ENCODE peak calls at places on chromosome 14, in ten cellular contexts. K is A549; I is fibroblast of mammary gland; U is stimulated activated CD4-positive, alpha-beta T cell treated with anti-CD3 and anti-CD28 coated beads, Interleukin-12 subunit alpha, Interleukin-12 subunit beta, amount 100 ng/mL, for 4 hours; Y is fibroblast of pulmonary artery; L is prostate gland; A is heart left ventricle; E is GM04504; F is activated CD4-positive, alpha-beta T cell treated with anti-CD3 and anti-CD28 coated beads, Interleukin-2, amount 50 U/mL, for 4 hours; Z is effector memory CD4-positive, alpha-beta T cell. V is an unnamed sample.
A peak's percentile ranks its signal among the peaks of the same experiment; 100 is the strongest.

GRCh38 chr14:69204753-69205152 is 13.5 kb downstream of the EXD2 start:
- DNase-seq in K (peak; percentile 2), I (peak; percentile 31), U (no peak), Y (no peak), L (no peak), A (no peak), E (no peak), F (no peak), Z (no peak), V (no peak)

GRCh38 chr14:80055912-80056801 is 155.1 kb downstream of the DIO2 start:
- DNase-seq in K (peak; percentile 75), I (peak; percentile 61), U (peak; percentile 0), Y (peak; percentile 71), L (peak; percentile 29), A (no peak), E (peak; percentile 37), F (no peak), Z (no peak), V (peak; percentile 73)

GRCh38 chr14:28772613-28773012 is 6.0 kb downstream of the FOXG1 start:
- DNase-seq in K (no peak), I (no peak), U (no peak), Y (no peak), L (no peak), A (no peak), E (no peak), F (no peak), Z (no peak), V (no peak)

GRCh38 chr14:51028851-51029754 is 65.8 kb downstream of the TRIM9 start:
- DNase-seq in K (no peak), I (no peak), U (no peak), Y (no peak), L (no peak), A (no peak), E (no peak), F (no peak), Z (no peak), V (peak; percentile 25)

GRCh38 chr14:73253721-73254120 is 16.4 kb downstream of the PAPLN start:
- DNase-seq in K (no peak), I (no peak), U (no peak), Y (no peak), L (no peak), A (no peak), E (no peak), F (no peak), Z (no peak), V (no peak)

GRCh38 chr14:99199854-99200653 is 71.9 kb downstream of the BCL11B start:
- DNase-seq in K (no peak), I (peak; percentile 1), U (no peak), Y (no peak), L (no peak), A (peak; percentile 51), E (no peak), F (no peak), Z (no peak), V (no peak)

GRCh38 chr14:60648934-60649814 is at the start of gene SIX1:
- DNase-seq in K (peak; percentile 93), I (peak; percentile 91), U (no peak), Y (peak; percentile 86), L (peak; percentile 90), A (peak; percentile 58), E (peak; percentile 82), F (no peak), Z (no peak), V (no peak)

GRCh38 chr14:59582845-59583509 is 6.4 kb upstream of the CCDC175 start:
- DNase-seq in K (no peak), I (no peak), U (no peak), Y (no peak), L (no peak), A (peak; percentile 31), E (no peak), F (no peak), Z (no peak), V (no peak)

GRCh38 chr14:32252030-32252670 is 49.1 kb upstream of the RNU6-8 start:
- DNase-seq in K (peak; percentile 80), I (peak; percentile 78), U (peak; percentile 17), Y (peak; percentile 84), L (peak; percentile 69), A (peak; percentile 37), E (peak; percentile 47), F (peak; percentile 20), Z (peak; percentile 26), V (no peak)

GRCh38 chr14:35333347-35333730 is 41.2 kb downstream of the PSMA6 start:
- DNase-seq in K (no peak), I (no peak), U (no peak), Y (no peak), L (no peak), A (no peak), E (no peak), F (no peak), Z (no peak), V (no peak)

GRCh38 chr14:100822007-100822406 is 3.9 kb upstream of the MEG3 start:
- DNase-seq in K (no peak), I (no peak), U (no peak), Y (no peak), L (peak; percentile 63), A (no peak), E (no peak), F (no peak), Z (no peak), V (no peak)

GRCh38 chr14:94136575-94137331 is 7.3 kb upstream of the IFI27L2 start:
- DNase-seq in K (peak; percentile 83), I (peak; percentile 80), U (peak; percentile 83), Y (peak; percentile 88), L (peak; percentile 84), A (peak; percentile 91), E (peak; percentile 64), F (peak; percentile 87), Z (peak; percentile 74), V (no peak)

GRCh38 chr14:69708586-69709169 is 58.3 kb upstream of the SRSF5 start:
- DNase-seq in K (peak; percentile 40), I (no peak), U (peak; percentile 32), Y (no peak), L (no peak), A (no peak), E (no peak), F (peak; percentile 33), Z (no peak), V (no peak)

GRCh38 chr14:78848234-78848820 is 678.2 kb downstream of the NRXN3 start:
- DNase-seq in K (peak; percentile 54), I (peak; percentile 30), U (no peak), Y (peak; percentile 42), L (peak; percentile 19), A (no peak), E (peak; percentile 5), F (no peak), Z (no peak), V (no peak)

GRCh38 chr14:91681116-91681515 is 50.8 kb downstream of the CATSPERB start:
- DNase-seq in K (no peak), I (no peak), U (no peak), Y (no peak), L (no peak), A (no peak), E (no peak), F (no peak), Z (no peak), V (no peak)

GRCh38 chr14:93788557-93789365 is 476 bp upstream of the PRIMA1 start:
- DNase-seq in K (peak; percentile 41), I (peak; percentile 14), U (no peak), Y (no peak), L (peak; percentile 40), A (peak; percentile 55), E (no peak), F (no peak), Z (no peak), V (no peak)

GRCh38 chr14:83575301-83575700 is 1954.6 kb upstream of the FLRT2 start:
- DNase-seq in K (no peak), I (no peak), U (no peak), Y (peak; percentile 8), L (no peak), A (no peak), E (no peak), F (no peak), Z (no peak), V (no peak)

GRCh38 chr14:71290960-71291466 is 383.8 kb downstream of the PCNX1 start:
- DNase-seq in K (peak; percentile 46), I (peak; percentile 80), U (peak; percentile 12), Y (peak; percentile 81), L (no peak), A (no peak), E (peak; percentile 69), F (peak; percentile 14), Z (no peak), V (no peak)

GRCh38 chr14:90536511-90537191 is 139.8 kb downstream of the CALM1 start:
- DNase-seq in K (no peak), I (no peak), U (no peak), Y (no peak), L (no peak), A (peak; percentile 49), E (no peak), F (no peak), Z (no peak), V (no peak)

GRCh38 chr14:64970776-64971451 is 1.2 kb downstream of the RAB15 start:
- DNase-seq in K (peak; percentile 46), I (no peak), U (no peak), Y (no peak), L (no peak), A (no peak), E (no peak), F (no peak), Z (no peak), V (peak; percentile 9)

GRCh38 chr14:64707661-64708060 is 3.4 kb downstream of the PLEKHG3 start:
- DNase-seq in K (peak; percentile 61), I (peak; percentile 85), U (no peak), Y (peak; percentile 72), L (no peak), A (no peak), E (no peak), F (no peak), Z (no peak), V (no peak)

GRCh38 chr14:94362614-94363133 is 25.7 kb downstream of the SERPINA1 start:
- DNase-seq in K (no peak), I (no peak), U (no peak), Y (no peak), L (no peak), A (no peak), E (no peak), F (no peak), Z (no peak), V (no peak)

GRCh38 chr14:32345311-32345771 is 16.2 kb downstream of the AKAP6 start:
- DNase-seq in K (peak; percentile 14), I (peak; percentile 67), U (no peak), Y (peak; percentile 23), L (no peak), A (no peak), E (no peak), F (no peak), Z (no peak), V (no peak)

GRCh38 chr14:36820111-36820709 is 158.6 kb downstream of the PAX9 start:
- DNase-seq in K (peak; percentile 3), I (no peak), U (no peak), Y (no peak), L (no peak), A (no peak), E (no peak), F (no peak), Z (no peak), V (no peak)

GRCh38 chr14:90722590-90722989 is 93.6 kb downstream of the TTC7B start:
- DNase-seq in K (no peak), I (no peak), U (no peak), Y (no peak), L (no peak), A (no peak), E (no peak), F (no peak), Z (no peak), V (no peak)

GRCh38 chr14:24232121-24232644 is at the start of gene NEDD8:
- DNase-seq in K (peak; percentile 89), I (peak; percentile 98), U (peak; percentile 85), Y (peak; percentile 97), L (peak; percentile 90), A (peak; percentile 95), E (peak; percentile 96), F (peak; percentile 84), Z (peak; percentile 85), V (peak; percentile 44)